ENCODE peak calls at places on chromosomes 3 and 15, in eight cellular contexts. J is midbrain, X is dorsolateral prefrontal cortex, A is AG09319, D is mesenchymal stem cell, Y is caudate nucleus, P is astrocyte of the cerebellum, R is NCI-H460. L is an unnamed sample.
A peak's percentile ranks its signal among the peaks of the same experiment; 100 is the strongest.

GRCh38 chr3:78732893-78733292 is 1034.9 kb downstream of the ROBO1 start:
- DNase-seq in Y (no peak), D (no peak), X (no peak), A (no peak), J (no peak), R (no peak), P (no peak), L (no peak)

GRCh38 chr15:22786868-22787698 is 639 bp downstream of the NIPA1 start:
- DNase-seq in A (no peak), J (peak; percentile 10), X (peak; percentile 52), Y (peak; percentile 22), R (no peak), P (no peak), D (peak; percentile 44), L (peak; percentile 49)

GRCh38 chr3:111517801-111518200 is 24.2 kb upstream of the CD96 start:
- DNase-seq in P (no peak), A (no peak), X (no peak), R (no peak), D (no peak), J (no peak), Y (no peak), L (peak; percentile 19)

GRCh38 chr15:37101634-37102314 is 1.4 kb upstream of the MEIS2 start:
- DNase-seq in R (peak; percentile 60), P (no peak), D (peak; percentile 88), Y (peak; percentile 66), J (peak; percentile 56), X (peak; percentile 80), A (peak; percentile 41), L (peak; percentile 75)

GRCh38 chr3:157369712-157370447 is 66.8 kb upstream of the PTX3 start:
- DNase-seq in X (no peak), P (peak; percentile 43), Y (no peak), J (no peak), A (no peak), R (no peak), D (no peak), L (no peak)

GRCh38 chr3:133442518-133442917 is 42.7 kb downstream of the BFSP2 start:
- DNase-seq in D (no peak), J (no peak), Y (no peak), X (no peak), P (no peak), R (no peak), A (no peak), L (no peak)

GRCh38 chr3:14274999-14275961 is 96.7 kb downstream of the LSM3 start:
- DNase-seq in D (no peak), P (no peak), Y (no peak), J (no peak), A (no peak), R (no peak), X (no peak), L (peak; percentile 7)

GRCh38 chr3:111617912-111618601 is 22.9 kb upstream of the ZBED2 start:
- DNase-seq in P (no peak), D (no peak), R (no peak), X (no peak), A (no peak), Y (no peak), J (no peak), L (no peak)

GRCh38 chr3:127337001-127337400 is 49.2 kb upstream of the PRR20G start:
- DNase-seq in J (no peak), D (no peak), P (no peak), X (no peak), Y (no peak), A (no peak), R (no peak), L (no peak)

GRCh38 chr3:189267981-189268613 is 96.3 kb downstream of the TPRG1 start:
- DNase-seq in D (peak; percentile 14), Y (no peak), A (no peak), P (no peak), X (no peak), R (peak; percentile 65), J (no peak), L (peak; percentile 37)

GRCh38 chr15:51368751-51369450 is 27.4 kb downstream of the GLDN start:
- DNase-seq in Y (no peak), J (no peak), X (no peak), R (no peak), A (peak; percentile 63), P (peak; percentile 60), D (peak; percentile 88), L (no peak)

GRCh38 chr3:13371100-13372075 is 48.7 kb downstream of the NUP210 start:
- DNase-seq in P (no peak), Y (no peak), J (no peak), X (no peak), D (no peak), A (no peak), R (no peak), L (no peak)

GRCh38 chr15:99961011-99961441 is 227.8 kb upstream of the LYSMD4 start:
- DNase-seq in D (peak; percentile 45), X (peak; percentile 41), Y (no peak), J (peak; percentile 15), A (no peak), R (no peak), P (no peak), L (no peak)

GRCh38 chr15:31328425-31328998 is 1.9 kb downstream of the KLF13 start:
- DNase-seq in P (no peak), R (no peak), X (peak; percentile 50), Y (no peak), A (no peak), J (no peak), D (peak; percentile 57), L (peak; percentile 60)

GRCh38 chr3:51874889-51875288 is 512 bp downstream of the IQCF5 start:
- DNase-seq in P (no peak), R (no peak), Y (no peak), J (no peak), D (no peak), X (no peak), A (no peak), L (no peak)

L was measured in NCI-H146.